ENCODE peak calls at places on chromosomes 12 and 14, in four cellular contexts. Y is K562, V is HepG2, O is GM12878. N is an unnamed sample.

GRCh38 chr14:51844482-51844881 is 15.9 kb upstream of the GNG2 start:
- DNase-seq in Y (no peak), V (no peak), O (peak; percentile 78), N (no peak)

GRCh38 chr12:57844725-57845477 is 1.6 kb downstream of the CTDSP2 start:
- DNase-seq in Y (peak; percentile 55), V (peak; percentile 68), O (no peak), N (peak; percentile 82)

GRCh38 chr14:68408680-68409079 is 384.2 kb downstream of the ZFP36L1 start:
- DNase-seq in Y (no peak), V (no peak), O (no peak), N (no peak)

GRCh38 chr14:75539562-75540478 is 17.6 kb downstream of the BATF start:
- DNase-seq in Y (peak; percentile 74), V (no peak), O (no peak), N (no peak)

GRCh38 chr12:51911788-51912711 is 4.7 kb downstream of the ACVRL1 start:
- DNase-seq in Y (no peak), V (no peak), O (no peak), N (no peak)

GRCh38 chr14:58955294-58955821 is 233.1 kb upstream of the DAAM1 start:
- DNase-seq in Y (no peak), V (no peak), O (peak; percentile 55), N (no peak)

GRCh38 chr12:132638541-132639408 is 20.2 kb downstream of the P2RX2 start:
- DNase-seq in Y (no peak), V (peak; percentile 17), O (no peak), N (peak; percentile 71)

GRCh38 chr12:48025281-48025680 is 21.0 kb upstream of the COL2A1 start:
- DNase-seq in Y (no peak), V (no peak), O (no peak), N (no peak)

GRCh38 chr12:117013726-117014125 is 85.5 kb downstream of the TESC start:
- DNase-seq in Y (no peak), V (no peak), O (no peak), N (no peak)

GRCh38 chr14:92207012-92207927 is 85.5 kb downstream of the CPSF2 start:
- DNase-seq in Y (peak; percentile 21), V (no peak), O (no peak), N (no peak)

GRCh38 chr12:89235189-89235993 is 116.9 kb downstream of the DUSP6 start:
- DNase-seq in Y (no peak), V (no peak), O (no peak), N (no peak)

GRCh38 chr12:54280401-54281260 is at the start of gene HNRNPA1:
- DNase-seq in Y (peak; percentile 97), V (peak; percentile 99), O (peak; percentile 100), N (peak; percentile 99)

GRCh38 chr14:95309261-95310051 is 10.3 kb downstream of the CLMN start:
- DNase-seq in Y (no peak), V (no peak), O (no peak), N (no peak)

GRCh38 chr14:104377256-104377655 is 202.3 kb upstream of the C14orf180 start:
- DNase-seq in Y (no peak), V (no peak), O (no peak), N (no peak)

GRCh38 chr12:11970155-11970520 is 100.6 kb upstream of the BCL2L14 start:
- DNase-seq in Y (no peak), V (no peak), O (no peak), N (no peak)

GRCh38 chr14:52253503-52253902 is 14.0 kb upstream of the PTGDR start:
- DNase-seq in Y (no peak), V (no peak), O (no peak), N (no peak)

GRCh38 chr14:51014086-51014485 is 69.8 kb upstream of the PYGL start:
- DNase-seq in Y (no peak), V (no peak), O (no peak), N (no peak)

GRCh38 chr14:105055334-105055733 is 9.9 kb downstream of the GPR132 start:
- DNase-seq in Y (no peak), V (no peak), O (no peak), N (no peak)

GRCh38 chr12:125201940-125202339 is 136.7 kb downstream of the AACS start:
- DNase-seq in Y (peak; percentile 36), V (no peak), O (no peak), N (no peak)

GRCh38 chr12:49819786-49820185 is 8.4 kb downstream of the NCKAP5L start:
- DNase-seq in Y (no peak), V (no peak), O (no peak), N (no peak)

GRCh38 chr14:57066887-57067513 is 201.7 kb downstream of the EXOC5 start:
- DNase-seq in Y (peak; percentile 35), V (peak; percentile 16), O (no peak), N (peak; percentile 52)

GRCh38 chr12:93301171-93301570 is 76.6 kb upstream of the NUDT4 start:
- DNase-seq in Y (no peak), V (no peak), O (no peak), N (no peak)

GRCh38 chr12:118193477-118193876 is 57.6 kb downstream of the PEBP1 start:
- DNase-seq in Y (no peak), V (no peak), O (no peak), N (no peak)

GRCh38 chr12:8038659-8039114 is 6.2 kb downstream of the FOXJ2 start:
- DNase-seq in Y (peak; percentile 64), V (no peak), O (no peak), N (no peak)

DNA sequence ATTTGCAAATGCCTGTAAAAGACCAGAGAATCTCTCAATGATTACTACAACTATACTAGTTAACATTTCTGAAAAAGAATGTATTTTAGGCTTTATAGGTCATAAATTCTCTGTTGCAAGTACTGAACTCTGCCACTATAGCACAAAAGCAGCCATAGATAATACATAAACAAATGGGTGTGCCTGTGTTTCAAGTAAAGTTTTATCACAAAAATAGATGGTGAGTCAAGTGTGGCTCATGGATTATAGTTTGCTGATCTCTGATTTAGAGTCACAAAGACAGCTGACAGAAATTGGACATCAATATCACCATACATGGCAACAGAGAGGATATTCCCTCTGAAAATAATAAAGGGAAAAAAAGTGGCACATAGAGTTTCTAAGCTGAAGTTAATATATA is 68.1 kb downstream of the FSCB start:
- DNase-seq in Y (no peak), V (no peak), O (no peak), N (no peak)
- TF ChIP-seq CHD4 in Y (no peak), V (no peak), O (no peak), N (no peak)

GRCh38 chr14:32023540-32023939 is 53.6 kb upstream of the ARHGAP5 start:
- DNase-seq in Y (no peak), V (no peak), O (no peak), N (no peak)

GRCh38 chr14:32022938-32023466 is 54.1 kb upstream of the ARHGAP5 start:
- DNase-seq in Y (no peak), V (no peak), O (no peak), N (no peak)

GRCh38 chr14:32027255-32027939 is 49.7 kb upstream of the ARHGAP5 start:
- DNase-seq in Y (no peak), V (peak; percentile 56), O (no peak), N (peak; percentile 66)

GRCh38 chr14:32033516-32033915 is 43.6 kb upstream of the ARHGAP5 start:
- DNase-seq in Y (no peak), V (no peak), O (no peak), N (no peak)

GRCh38 chr14:32028599-32028998 is 48.5 kb upstream of the ARHGAP5 start:
- DNase-seq in Y (no peak), V (no peak), O (no peak), N (no peak)
- TF ChIP-seq CHD4 in Y (no peak), V (no peak), O (no peak), N (no peak)

GRCh38 chr14:29648045-29648444 is 279.6 kb downstream of the PRKD1 start:
- DNase-seq in Y (no peak), V (no peak), O (no peak), N (no peak)

GRCh38 chr14:29652586-29652985 is 275.1 kb downstream of the PRKD1 start:
- DNase-seq in Y (no peak), V (no peak), O (no peak), N (no peak)

GRCh38 chr14:29649170-29649569 is 278.5 kb downstream of the PRKD1 start:
- DNase-seq in Y (no peak), V (no peak), O (no peak), N (no peak)

GRCh38 chr14:29653303-29653702 is 274.3 kb downstream of the PRKD1 start:
- DNase-seq in Y (no peak), V (no peak), O (no peak), N (no peak)

GRCh38 chr14:29650554-29651269 is 276.9 kb downstream of the PRKD1 start:
- DNase-seq in Y (peak; percentile 26), V (no peak), O (no peak), N (no peak)
- TF ChIP-seq CHD4 in Y (no peak), V (no peak), O (no peak), N (no peak)

GRCh38 chr12:6748761-6749160 is 4.2 kb downstream of the MLF2 start:
- DNase-seq in Y (no peak), V (no peak), O (no peak), N (no peak)

GRCh38 chr12:6751767-6752166 is 1.2 kb downstream of the MLF2 start:
- DNase-seq in Y (no peak), V (no peak), O (no peak), N (no peak)

GRCh38 chr12:6750506-6750905 is 2.4 kb downstream of the MLF2 start:
- DNase-seq in Y (no peak), V (no peak), O (no peak), N (no peak)

GRCh38 chr12:6742833-6743232 is 10.1 kb downstream of the MLF2 start:
- DNase-seq in Y (no peak), V (no peak), O (no peak), N (no peak)

DNA sequence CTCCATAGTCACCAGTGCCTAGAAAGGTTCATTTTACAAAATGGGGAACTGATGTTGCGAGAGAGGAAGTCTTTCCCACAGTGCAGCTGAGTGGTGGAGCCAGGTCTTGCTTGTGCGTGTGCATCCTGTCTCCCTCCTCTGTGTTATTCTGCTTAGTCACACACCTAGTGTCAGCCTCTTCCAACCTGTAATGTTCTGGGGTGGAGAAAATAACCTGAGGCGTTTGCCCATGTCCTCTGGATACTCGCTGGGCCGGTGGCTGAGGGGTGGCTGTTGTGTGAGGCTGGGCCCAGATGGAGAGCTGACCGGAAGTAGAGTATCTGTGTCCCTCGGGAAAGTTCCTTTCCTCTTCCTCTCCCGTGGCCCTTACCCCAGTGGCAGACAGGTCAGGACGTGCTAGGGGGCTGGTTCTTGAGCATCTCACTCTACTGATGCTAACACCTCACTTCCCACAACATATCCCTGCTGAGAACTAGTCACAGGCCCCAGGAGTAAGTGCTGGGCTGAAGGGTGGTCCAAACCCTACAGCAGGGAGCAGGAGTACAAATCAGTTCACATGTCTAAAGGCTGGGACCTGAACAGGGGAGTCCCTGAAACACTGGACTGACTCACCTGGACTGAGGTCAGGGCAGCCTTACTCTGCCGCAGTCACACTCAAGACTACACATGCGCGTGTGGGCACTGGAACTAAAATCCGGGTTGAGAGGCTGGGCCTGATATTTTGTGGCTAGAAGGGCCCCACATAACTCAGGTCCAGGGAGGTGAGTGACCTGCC is 7.0 kb downstream of the MLF2 start:
- DNase-seq in Y (no peak), V (no peak), O (no peak), N (no peak)
- TF ChIP-seq CHD4 in Y (no peak), V (no peak), O (no peak), N (no peak)